ENCODE peak calls at places on chromosomes 16 and 17, in five cellular contexts. L is neuronal stem cell, U is H1, Q is IMR-90, G is trophoblast cell. C is an unnamed sample.

GRCh38 chr16:67055712-67056487 is 27.0 kb downstream of the CBFB start:
- DNase-seq in L (no peak), U (no peak), Q (peak), G (peak), C (no peak)

GRCh38 chr16:392450-393027 is 4.5 kb upstream of the NME4 start:
- DNase-seq in L (no peak), U (no peak), Q (no peak), G (peak), C (no peak)

GRCh38 chr17:15482476-15482875 is 15.1 kb upstream of the CDRT4 start:
- DNase-seq in L (no peak), U (no peak), Q (no peak), G (no peak), C (no peak)

GRCh38 chr16:50974438-50975036 is 176.5 kb downstream of the SALL1 start:
- DNase-seq in L (no peak), U (no peak), Q (no peak), G (no peak), C (no peak)

GRCh38 chr17:41453069-41453468 is 12.3 kb upstream of the KRT38 start:
- DNase-seq in L (no peak), U (no peak), Q (no peak), G (no peak), C (no peak)

GRCh38 chr16:81443688-81444447 is 740 bp upstream of the CMIP start:
- DNase-seq in L (no peak), U (peak), Q (no peak), G (peak), C (peak)

GRCh38 chr17:58336456-58337094 is 8.0 kb upstream of the TSPOAP1 start:
- DNase-seq in L (no peak), U (no peak), Q (peak), G (no peak), C (peak)

GRCh38 chr17:21119247-21119944 is 7.4 kb upstream of the DHRS7B start:
- DNase-seq in L (peak), U (peak), Q (peak), G (peak), C (peak)

GRCh38 chr16:70706948-70707465 is 21.2 kb upstream of the MTSS2 start:
- DNase-seq in L (no peak), U (no peak), Q (peak), G (peak), C (no peak)

GRCh38 chr16:89104930-89105571 is 11.4 kb downstream of the ACSF3 start:
- DNase-seq in L (no peak), U (no peak), Q (no peak), G (no peak), C (no peak)

GRCh38 chr16:5479925-5480324 is 382.3 kb upstream of the EEF2KMT start:
- DNase-seq in L (no peak), U (no peak), Q (no peak), G (no peak), C (no peak)

GRCh38 chr16:4086153-4086552 is 30.1 kb downstream of the ADCY9 start:
- DNase-seq in L (no peak), U (no peak), Q (no peak), G (no peak), C (no peak)

GRCh38 chr17:70525976-70526375 is 356.6 kb downstream of the KCNJ2 start:
- DNase-seq in L (no peak), U (no peak), Q (no peak), G (no peak), C (no peak)

GRCh38 chr17:7133916-7134315 is 19.3 kb upstream of the ASGR2 start:
- DNase-seq in L (no peak), U (no peak), Q (no peak), G (no peak), C (peak)

GRCh38 chr16:68146583-68146982 is 61.4 kb downstream of the NFATC3 start:
- DNase-seq in L (no peak), U (no peak), Q (peak), G (peak), C (no peak)

GRCh38 chr17:57357392-57357784 is 101.1 kb downstream of the MSI2 start:
- DNase-seq in L (no peak), U (no peak), Q (no peak), G (no peak), C (no peak)

GRCh38 chr17:3639981-3640596 is 3.5 kb downstream of the CTNS start:
- DNase-seq in L (no peak), U (no peak), Q (peak), G (peak), C (no peak)

GRCh38 chr16:86558355-86559193 is 3.5 kb upstream of the MTHFSD start:
- DNase-seq in L (no peak), U (no peak), Q (no peak), G (no peak), C (no peak)

GRCh38 chr16:46996391-46996790 is 22.9 kb upstream of the DNAJA2 start:
- DNase-seq in L (no peak), U (no peak), Q (no peak), G (no peak), C (peak)

GRCh38 chr17:79830303-79830702 is 8.9 kb downstream of the CBX4 start:
- DNase-seq in L (no peak), U (no peak), Q (no peak), G (no peak), C (peak)

GRCh38 chr17:1147664-1148063 is 32.1 kb downstream of the ABR start:
- DNase-seq in L (peak), U (peak), Q (peak), G (peak), C (peak)

GRCh38 chr16:23941963-23942564 is 106.3 kb downstream of the PRKCB start:
- DNase-seq in L (no peak), U (no peak), Q (no peak), G (no peak), C (no peak)

GRCh38 chr16:89319883-89320716 is 102.6 kb downstream of the ZNF778 start:
- DNase-seq in L (no peak), U (no peak), Q (peak), G (peak), C (peak)

GRCh38 chr16:57614546-57615343 is 13.7 kb upstream of the ADGRG1 start:
- DNase-seq in L (no peak), U (peak), Q (no peak), G (no peak), C (peak)

GRCh38 chr17:12231027-12231682 is 210.5 kb downstream of the MAP2K4 start:
- DNase-seq in L (no peak), U (no peak), Q (peak), G (peak), C (no peak)

GRCh38 chr16:13436641-13437423 is 483.1 kb upstream of the ERCC4 start:
- DNase-seq in L (no peak), U (no peak), Q (no peak), G (peak), C (no peak)

GRCh38 chr16:50279142-50279865 is 13.0 kb downstream of the ADCY7 start:
- DNase-seq in L (no peak), U (no peak), Q (no peak), G (peak), C (no peak)

GRCh38 chr16:50591800-50592771 is 43.9 kb downstream of the NKD1 start:
- DNase-seq in L (no peak), U (no peak), Q (no peak), G (no peak), C (no peak)

GRCh38 chr17:7020894-7021664 is 1.8 kb upstream of the BCL6B start:
- DNase-seq in L (no peak), U (no peak), Q (no peak), G (no peak), C (no peak)

GRCh38 chr16:70777973-70778406 is 23.0 kb downstream of the VAC14 start:
- DNase-seq in L (no peak), U (no peak), Q (peak), G (no peak), C (no peak)

GRCh38 chr17:3937359-3937758 is 21.1 kb upstream of the P2RX1 start:
- DNase-seq in L (no peak), U (no peak), Q (no peak), G (no peak), C (no peak)

GRCh38 chr17:38416840-38417209 is 11.4 kb upstream of the ARHGAP23 start:
- DNase-seq in L (no peak), U (no peak), Q (no peak), G (no peak), C (no peak)

GRCh38 chr17:41620583-41621434 is 3.6 kb downstream of the KRT17 start:
- DNase-seq in L (no peak), U (no peak), Q (no peak), G (no peak), C (no peak)

GRCh38 chr16:28292731-28293588 is 635 bp downstream of the SBK1 start:
- DNase-seq in L (peak), U (peak), Q (no peak), G (no peak), C (peak)

GRCh38 chr16:11131706-11132105 is 124.3 kb downstream of the SOCS1 start:
- DNase-seq in L (no peak), U (no peak), Q (no peak), G (no peak), C (peak)

GRCh38 chr16:73013974-73014373 is 34.0 kb downstream of the ZFHX3 start:
- DNase-seq in L (no peak), U (no peak), Q (no peak), G (no peak), C (no peak)

GRCh38 chr17:31068291-31068690 is 26.5 kb upstream of the NF1 start:
- DNase-seq in L (no peak), U (peak), Q (peak), G (peak), C (peak)

GRCh38 chr16:3641801-3642396 is 12.6 kb upstream of the DNASE1 start:
- DNase-seq in L (no peak), U (peak), Q (no peak), G (no peak), C (no peak)

GRCh38 chr16:80198265-80198994 is 342.4 kb upstream of the DYNLRB2 start:
- DNase-seq in L (no peak), U (no peak), Q (peak), G (no peak), C (no peak)

GRCh38 chr16:75254359-75254837 is 3.0 kb upstream of the BCAR1 start:
- DNase-seq in L (no peak), U (no peak), Q (peak), G (peak), C (peak)

DNA sequence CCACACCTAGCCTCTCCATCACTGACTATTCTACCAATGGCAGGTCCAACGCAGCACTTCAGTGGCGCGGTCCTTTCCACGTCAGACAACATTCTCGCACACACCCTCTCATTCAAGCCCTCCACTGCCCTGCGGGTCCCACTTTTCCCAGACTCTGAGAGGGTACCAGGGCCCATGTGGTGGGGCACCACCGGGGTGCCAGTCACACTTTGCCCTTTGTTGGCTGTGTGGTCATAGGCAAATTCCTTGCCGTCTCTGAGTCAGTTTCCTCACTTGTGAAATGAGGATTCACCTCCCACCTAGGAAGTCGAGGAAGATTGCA is 1.1 kb downstream of the PLCD3 start:
- DNase-seq in L (no peak), U (no peak), Q (no peak), G (no peak), C (no peak)
- H4K91ac ChIP-seq in L (peak), U (no peak), Q (peak), G (peak), C (no peak)

GRCh38 chr16:85045077-85045476 is 17.5 kb downstream of the KIAA0513 start:
- DNase-seq in L (no peak), U (no peak), Q (no peak), G (no peak), C (no peak)

GRCh38 chr16:85042126-85042525 is 14.5 kb downstream of the KIAA0513 start:
- DNase-seq in L (no peak), U (no peak), Q (no peak), G (no peak), C (no peak)

GRCh38 chr16:85041184-85041928 is 13.8 kb downstream of the KIAA0513 start:
- DNase-seq in L (no peak), U (no peak), Q (no peak), G (peak), C (no peak)

GRCh38 chr16:85045641-85046471 is 18.3 kb downstream of the KIAA0513 start:
- DNase-seq in L (no peak), U (no peak), Q (no peak), G (no peak), C (no peak)

DNA sequence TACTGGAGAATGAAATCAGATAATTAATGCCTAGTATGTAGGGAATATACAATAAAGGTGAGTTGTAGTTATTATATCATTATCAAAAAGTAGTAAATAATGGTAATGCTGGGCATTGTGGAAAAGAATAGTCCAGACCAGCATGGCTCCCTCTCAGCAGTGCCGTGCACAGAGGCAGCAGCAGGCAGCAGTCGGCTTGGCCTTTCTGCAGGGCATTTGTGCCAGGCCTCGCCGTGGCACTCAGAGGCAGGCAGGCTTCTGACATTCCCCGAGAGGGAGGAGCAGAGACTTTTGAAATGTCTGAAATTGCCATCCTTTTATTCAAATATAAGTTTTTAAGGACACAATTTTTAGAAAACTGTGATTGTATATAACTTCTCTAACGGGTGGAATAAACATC is 15.0 kb downstream of the KIAA0513 start:
- DNase-seq in L (no peak), U (no peak), Q (no peak), G (no peak), C (no peak)
- H3K4me2 ChIP-seq in L (no peak), U (no peak), Q (no peak), G (no peak), C (no peak)

GRCh38 chr17:80990921-80991644 is 558 bp upstream of the CHMP6 start:
- DNase-seq in L (no peak), U (no peak), Q (no peak), G (no peak), C (no peak)
- H3K18ac ChIP-seq in L (peak), U (no peak), Q (peak), G (peak), C (no peak)

GRCh38 chr16:21973945-21974344 is 20.8 kb downstream of the UQCRC2 start:
- DNase-seq in L (no peak), U (no peak), Q (no peak), G (no peak), C (no peak)
- H4K91ac ChIP-seq in L (no peak), U (no peak), Q (no peak), G (no peak), C (no peak)

C was measured in H9.